ENCODE peak calls at places on chromosomes 1 and 21, in seven cellular contexts. S is AG04450, U is brain microvascular endothelial cell, J is neural progenitor cell, R is caudate nucleus, C is tibial nerve, E is mesenchymal stem cell. Q is an unnamed sample.

GRCh38 chr1:59315529-59316433 is 18.9 kb downstream of the FGGY start:
- DNase-seq in S (no peak), U (no peak), J (no peak), R (no peak), C (no peak), E (peak), Q (no peak)

GRCh38 chr1:79161077-79161476 is 154.5 kb upstream of the ADGRL4 start:
- DNase-seq in S (peak), U (peak), J (no peak), R (no peak), C (no peak), E (peak), Q (no peak)

GRCh38 chr1:84916897-84917296 is 23.9 kb upstream of the LPAR3 start:
- DNase-seq in S (no peak), U (no peak), J (no peak), R (no peak), C (no peak), E (no peak), Q (no peak)

GRCh38 chr1:10470043-10470442 is 2.3 kb downstream of the DFFA start:
- DNase-seq in S (no peak), U (no peak), J (no peak), R (no peak), C (no peak), E (no peak), Q (no peak)

GRCh38 chr1:12809933-12810332 is 18.7 kb downstream of the PRAMEF1 start:
- DNase-seq in S (no peak), U (no peak), J (no peak), R (no peak), C (no peak), E (no peak), Q (no peak)

GRCh38 chr1:208061118-208061517 is 150.2 kb upstream of the CD34 start:
- DNase-seq in S (no peak), U (no peak), J (no peak), R (no peak), C (no peak), E (no peak), Q (no peak)

GRCh38 chr1:31848381-31848897 is 32.6 kb upstream of the SPOCD1 start:
- DNase-seq in S (no peak), U (no peak), J (no peak), R (no peak), C (no peak), E (no peak), Q (no peak)

GRCh38 chr1:93446837-93447451 is 974 bp upstream of the FNBP1L start:
- DNase-seq in S (no peak), U (no peak), J (no peak), R (no peak), C (no peak), E (no peak), Q (no peak)

GRCh38 chr1:110340207-110340468 is 961 bp downstream of the RBM15 start:
- DNase-seq in S (no peak), U (no peak), J (no peak), R (no peak), C (no peak), E (no peak), Q (no peak)

GRCh38 chr1:173532237-173532636 is 55.1 kb downstream of the PRDX6 start:
- DNase-seq in S (no peak), U (no peak), J (no peak), R (no peak), C (no peak), E (peak), Q (no peak)

GRCh38 chr1:69982992-69983391 is 222.4 kb downstream of the LRRC40 start:
- DNase-seq in S (no peak), U (peak), J (no peak), R (no peak), C (no peak), E (peak), Q (no peak)

DNA sequence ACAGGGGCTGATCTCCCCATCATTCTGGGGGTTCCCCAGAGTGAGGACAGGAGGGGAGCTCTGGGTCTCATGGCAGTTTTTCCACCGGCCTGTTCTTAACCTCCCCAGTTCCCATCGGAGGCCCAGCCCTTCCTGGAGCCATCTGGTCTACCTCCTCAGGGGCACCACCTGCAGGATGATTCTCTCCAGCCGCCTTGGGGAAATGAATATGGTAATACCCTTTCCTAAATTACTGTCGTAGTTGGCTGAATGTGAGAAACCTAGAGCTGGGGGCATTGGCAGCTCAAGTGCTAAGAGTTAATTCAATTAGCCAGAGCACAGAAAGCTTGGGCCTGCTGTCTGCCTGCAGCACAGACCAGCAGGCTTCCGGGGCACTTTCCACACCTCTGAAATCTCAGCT is 64.9 kb downstream of the TAS1R2 start:
- DNase-seq in S (no peak), U (no peak), J (peak), R (no peak), C (no peak), E (no peak), Q (no peak)
- H3K27ac ChIP-seq in S (no peak), U (no peak), J (no peak), R (no peak), C (no peak), E (no peak), Q (no peak)

GRCh38 chr1:36938807-36939206 is 95.5 kb downstream of the GRIK3 start:
- DNase-seq in S (no peak), U (no peak), J (no peak), R (no peak), C (no peak), E (no peak), Q (no peak)
- H3K27ac ChIP-seq in S (no peak), U (no peak), J (no peak), R (no peak), C (no peak), E (no peak), Q (no peak)

GRCh38 chr1:21912038-21912758 is 24.9 kb downstream of the HSPG2 start:
- DNase-seq in S (no peak), U (no peak), J (no peak), R (no peak), C (no peak), E (no peak), Q (no peak)
- H3K27ac ChIP-seq in S (peak), U (no peak), J (no peak), R (no peak), C (peak), E (peak), Q (no peak)

DNA sequence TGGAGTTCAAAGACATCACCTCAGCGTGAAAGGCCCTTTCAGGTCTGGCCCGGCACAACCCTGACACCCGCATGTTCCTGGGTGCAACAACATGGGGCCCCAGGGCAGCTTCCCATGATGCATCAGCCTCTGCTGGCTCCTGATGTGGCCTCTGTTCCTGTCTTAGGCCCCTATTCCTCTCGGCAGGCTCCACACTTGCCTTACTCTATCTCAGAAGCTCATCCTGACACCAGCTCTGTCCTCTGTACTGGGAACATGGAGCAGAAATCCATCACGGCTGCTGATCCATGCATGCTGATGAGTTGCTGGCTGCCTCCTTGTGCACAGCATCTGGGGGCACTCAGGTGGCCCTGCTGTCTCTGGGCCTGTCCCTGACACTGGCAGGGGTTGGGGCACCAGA is 74.6 kb downstream of the ADARB1 start:
- DNase-seq in S (no peak), U (no peak), J (no peak), R (no peak), C (no peak), E (no peak), Q (no peak)
- H3K27ac ChIP-seq in S (no peak), U (no peak), J (no peak), R (no peak), C (no peak), E (no peak), Q (no peak)

GRCh38 chr1:232958067-232958466 is 7.7 kb downstream of the NTPCR start:
- DNase-seq in S (no peak), U (no peak), J (no peak), R (no peak), C (no peak), E (no peak), Q (no peak)
- H3K27ac ChIP-seq in S (no peak), U (no peak), J (no peak), R (no peak), C (no peak), E (no peak), Q (no peak)

GRCh38 chr1:45490121-45490622 is 791 bp downstream of the TESK2 start:
- DNase-seq in S (no peak), U (no peak), J (no peak), R (no peak), C (peak), E (peak), Q (no peak)
- H3K27ac ChIP-seq in S (no peak), U (no peak), J (no peak), R (peak), C (peak), E (no peak), Q (peak)

DNA sequence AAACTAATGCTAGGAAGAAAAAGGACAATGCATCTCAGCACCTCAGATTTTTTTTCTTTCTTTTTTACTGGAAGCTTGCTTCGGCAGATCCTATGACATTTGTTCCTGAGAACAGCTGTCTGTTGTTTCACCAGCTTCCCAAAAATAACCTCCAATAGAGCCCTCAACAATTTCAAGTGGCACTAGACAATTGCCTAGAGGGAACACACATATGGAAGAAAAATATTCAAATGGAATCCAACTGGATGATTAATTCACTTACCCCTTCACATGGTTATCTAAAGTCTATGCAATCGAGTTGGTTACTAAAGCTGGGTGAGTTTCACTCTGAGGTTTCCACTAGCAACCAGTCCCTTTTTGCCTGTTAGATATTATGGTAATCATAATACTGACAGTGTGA is at the start of gene LEMD1:
- DNase-seq in S (no peak), U (no peak), J (no peak), R (no peak), C (no peak), E (no peak), Q (no peak)
- H3K27ac ChIP-seq in S (no peak), U (no peak), J (no peak), R (no peak), C (no peak), E (no peak), Q (no peak)

Q was measured in substantia nigra.